ENCODE peak calls at places on chromosomes 2 and 18, in five cellular contexts. X is GM12864, I is SW 1271, E is fibroblast of the aortic adventitia, Z is GM12865. V is an unnamed sample.

GRCh38 chr2:121197369-121198091 is 87.5 kb downstream of the TFCP2L1 start:
- DNase-seq in X (no peak), I (no peak), E (no peak), Z (no peak), V (no peak)

GRCh38 chr18:68887410-68887809 is 89.5 kb downstream of the CCDC102B start:
- DNase-seq in X (no peak), I (no peak), E (no peak), Z (no peak), V (no peak)

GRCh38 chr2:199381531-199381930 is 76.2 kb downstream of the SATB2 start:
- DNase-seq in X (no peak), I (no peak), E (no peak), Z (no peak), V (no peak)

GRCh38 chr2:112242384-112242783 is 12.5 kb downstream of the ZC3H8 start:
- DNase-seq in X (no peak), I (no peak), E (no peak), Z (no peak), V (no peak)

GRCh38 chr18:74806700-74807416 is 209.2 kb downstream of the ZNF407 start:
- DNase-seq in X (peak), I (peak), E (peak), Z (peak), V (no peak)

GRCh38 chr2:178761759-178762371 is 45.4 kb downstream of the TTN start:
- DNase-seq in X (peak), I (no peak), E (peak), Z (peak), V (no peak)

GRCh38 chr18:11857177-11857887 is 6.1 kb downstream of the CHMP1B start:
- DNase-seq in X (no peak), I (peak), E (peak), Z (no peak), V (no peak)

GRCh38 chr2:149333636-149334035 is 3.2 kb downstream of the LYPD6 start:
- DNase-seq in X (no peak), I (no peak), E (no peak), Z (no peak), V (no peak)

GRCh38 chr2:172806426-172807008 is 70.9 kb downstream of the RAPGEF4 start:
- DNase-seq in X (peak), I (no peak), E (peak), Z (peak), V (no peak)

GRCh38 chr2:85852979-85853498 is 35.8 kb downstream of the ST3GAL5 start:
- DNase-seq in X (peak), I (no peak), E (peak), Z (peak), V (peak)

GRCh38 chr2:182259629-182260150 is 167.1 kb downstream of the PDE1A start:
- DNase-seq in X (no peak), I (no peak), E (peak), Z (no peak), V (no peak)

GRCh38 chr18:22503803-22504202 is 86.1 kb upstream of the CTAGE1 start:
- DNase-seq in X (no peak), I (no peak), E (peak), Z (no peak), V (no peak)

GRCh38 chr2:237596856-237597679 is 6.5 kb upstream of the RAB17 start:
- DNase-seq in X (no peak), I (no peak), E (no peak), Z (no peak), V (no peak)

GRCh38 chr2:198309673-198310280 is 505.4 kb downstream of the PLCL1 start:
- DNase-seq in X (no peak), I (no peak), E (peak), Z (peak), V (peak)

GRCh38 chr2:122191331-122191730 is 435.9 kb downstream of the TSN start:
- DNase-seq in X (no peak), I (no peak), E (no peak), Z (peak), V (no peak)

GRCh38 chr2:218979846-218980738 is 4.9 kb downstream of the FEV start:
- DNase-seq in X (peak), I (peak), E (peak), Z (peak), V (peak)

GRCh38 chr18:35376393-35376741 is 770 bp downstream of the ZNF396 start:
- DNase-seq in X (no peak), I (no peak), E (no peak), Z (peak), V (peak)

GRCh38 chr2:235535423-235536130 is 41.7 kb downstream of the AGAP1 start:
- DNase-seq in X (no peak), I (no peak), E (no peak), Z (no peak), V (no peak)

GRCh38 chr2:127106998-127107621 is at the start of gene BIN1:
- DNase-seq in X (peak), I (peak), E (peak), Z (peak), V (peak)

GRCh38 chr2:101728865-101729264 is 31.4 kb downstream of the MAP4K4 start:
- DNase-seq in X (no peak), I (no peak), E (no peak), Z (no peak), V (no peak)

GRCh38 chr18:2824865-2825264 is 21.9 kb upstream of the EMILIN2 start:
- DNase-seq in X (no peak), I (no peak), E (no peak), Z (no peak), V (no peak)

GRCh38 chr2:20637147-20637546 is 13.8 kb downstream of the HS1BP3 start:
- DNase-seq in X (no peak), I (no peak), E (peak), Z (no peak), V (no peak)

GRCh38 chr2:5942204-5942603 is 250.0 kb downstream of the SOX11 start:
- DNase-seq in X (no peak), I (no peak), E (no peak), Z (peak), V (no peak)

GRCh38 chr18:58581265-58581664 is 47.6 kb downstream of the ALPK2 start:
- DNase-seq in X (no peak), I (no peak), E (peak), Z (no peak), V (no peak)

GRCh38 chr18:76376668-76377358 is 118.2 kb downstream of the ZNF516 start:
- DNase-seq in X (no peak), I (no peak), E (no peak), Z (no peak), V (no peak)

GRCh38 chr2:46801731-46802664 is 113.6 kb downstream of the MCFD2 start:
- DNase-seq in X (no peak), I (no peak), E (no peak), Z (no peak), V (no peak)

GRCh38 chr2:231099918-231100317 is 24.9 kb downstream of the HTR2B start:
- DNase-seq in X (no peak), I (no peak), E (no peak), Z (peak), V (no peak)

GRCh38 chr2:236964291-236964690 is 121.4 kb upstream of the COPS8 start:
- DNase-seq in X (no peak), I (no peak), E (peak), Z (no peak), V (no peak)

GRCh38 chr2:102356381-102356712 is 751 bp downstream of the IL18R1 start:
- DNase-seq in X (no peak), I (no peak), E (no peak), Z (no peak), V (no peak)

GRCh38 chr2:1884933-1885580 is 140.7 kb upstream of the PXDN start:
- DNase-seq in X (no peak), I (no peak), E (peak), Z (no peak), V (no peak)

V was measured in CD8-positive, alpha-beta T cell.